ENCODE peak calls at places on chromosome 7, in ten cellular contexts. One of them, this sample, is unnamed.

GRCh38 chr7:5417106-5418071 is 6.2 kb downstream of the TNRC18 start:
- DNase-seq in upper lobe of left lung: no peak
- DNase-seq in transverse colon: no peak
- DNase-seq in Calu3: peak
- DNase-seq in AG04450: no peak
- DNase-seq in fibroblast of the aortic adventitia: peak
- DNase-seq in astrocyte of the spinal cord: no peak
- DNase-seq in cardiac muscle cell: no peak
- DNase-seq in mesothelial cell of epicardium: no peak
- DNase-seq in neural progenitor cell: peak
- DNase-seq in this sample: peak

GRCh38 chr7:133815677-133816210 is 311.4 kb upstream of the LRGUK start:
- DNase-seq in transverse colon: no peak
- DNase-seq in fibroblast of the aortic adventitia: no peak
- DNase-seq in AG04450: peak
- DNase-seq in cardiac muscle cell: peak
- DNase-seq in astrocyte of the spinal cord: peak
- DNase-seq in Calu3: no peak
- DNase-seq in upper lobe of left lung: no peak
- DNase-seq in mesothelial cell of epicardium: no peak
- DNase-seq in neural progenitor cell: no peak
- DNase-seq in this sample: peak

GRCh38 chr7:99314504-99314903 is 11.2 kb upstream of the ARPC1A start:
- DNase-seq in mesothelial cell of epicardium: no peak
- DNase-seq in neural progenitor cell: no peak
- DNase-seq in transverse colon: peak
- DNase-seq in fibroblast of the aortic adventitia: no peak
- DNase-seq in AG04450: no peak
- DNase-seq in astrocyte of the spinal cord: no peak
- DNase-seq in cardiac muscle cell: no peak
- DNase-seq in upper lobe of left lung: no peak
- DNase-seq in Calu3: no peak
- DNase-seq in this sample: no peak

GRCh38 chr7:2478800-2479199 is 2.6 kb upstream of the GRIFIN start:
- DNase-seq in AG04450: no peak
- DNase-seq in mesothelial cell of epicardium: no peak
- DNase-seq in Calu3: no peak
- DNase-seq in transverse colon: no peak
- DNase-seq in astrocyte of the spinal cord: no peak
- DNase-seq in neural progenitor cell: no peak
- DNase-seq in fibroblast of the aortic adventitia: no peak
- DNase-seq in upper lobe of left lung: peak
- DNase-seq in cardiac muscle cell: no peak
- DNase-seq in this sample: no peak

GRCh38 chr7:43028106-43028505 is 84.3 kb upstream of the HECW1 start:
- DNase-seq in transverse colon: no peak
- DNase-seq in cardiac muscle cell: peak
- DNase-seq in neural progenitor cell: no peak
- DNase-seq in Calu3: no peak
- DNase-seq in upper lobe of left lung: no peak
- DNase-seq in AG04450: no peak
- DNase-seq in fibroblast of the aortic adventitia: no peak
- DNase-seq in astrocyte of the spinal cord: no peak
- DNase-seq in mesothelial cell of epicardium: no peak
- DNase-seq in this sample: no peak

GRCh38 chr7:113109718-113110117 is 8.6 kb downstream of the SMIM30 start:
- DNase-seq in AG04450: no peak
- DNase-seq in astrocyte of the spinal cord: no peak
- DNase-seq in Calu3: no peak
- DNase-seq in mesothelial cell of epicardium: no peak
- DNase-seq in neural progenitor cell: no peak
- DNase-seq in transverse colon: no peak
- DNase-seq in cardiac muscle cell: no peak
- DNase-seq in upper lobe of left lung: no peak
- DNase-seq in fibroblast of the aortic adventitia: no peak
- DNase-seq in this sample: no peak

GRCh38 chr7:130732980-130733865 is 784 bp downstream of the KLF14 start:
- DNase-seq in fibroblast of the aortic adventitia: no peak
- DNase-seq in upper lobe of left lung: peak
- DNase-seq in astrocyte of the spinal cord: no peak
- DNase-seq in transverse colon: peak
- DNase-seq in Calu3: peak
- DNase-seq in AG04450: no peak
- DNase-seq in mesothelial cell of epicardium: peak
- DNase-seq in neural progenitor cell: peak
- DNase-seq in cardiac muscle cell: no peak
- DNase-seq in this sample: no peak

GRCh38 chr7:537911-538634 is 18.4 kb upstream of the PDGFA start:
- DNase-seq in transverse colon: peak
- DNase-seq in fibroblast of the aortic adventitia: peak
- DNase-seq in neural progenitor cell: no peak
- DNase-seq in mesothelial cell of epicardium: no peak
- DNase-seq in cardiac muscle cell: peak
- DNase-seq in AG04450: peak
- DNase-seq in Calu3: peak
- DNase-seq in astrocyte of the spinal cord: peak
- DNase-seq in upper lobe of left lung: peak
- DNase-seq in this sample: peak

GRCh38 chr7:87876759-87877234 is 504 bp downstream of the DBF4 start:
- DNase-seq in Calu3: peak
- DNase-seq in neural progenitor cell: peak
- DNase-seq in astrocyte of the spinal cord: peak
- DNase-seq in cardiac muscle cell: peak
- DNase-seq in AG04450: peak
- DNase-seq in mesothelial cell of epicardium: peak
- DNase-seq in transverse colon: peak
- DNase-seq in upper lobe of left lung: peak
- DNase-seq in fibroblast of the aortic adventitia: peak
- DNase-seq in this sample: peak

GRCh38 chr7:146146866-146147265 is 30.3 kb downstream of the CNTNAP2 start:
- DNase-seq in AG04450: no peak
- DNase-seq in upper lobe of left lung: no peak
- DNase-seq in Calu3: no peak
- DNase-seq in neural progenitor cell: no peak
- DNase-seq in mesothelial cell of epicardium: no peak
- DNase-seq in transverse colon: no peak
- DNase-seq in fibroblast of the aortic adventitia: peak
- DNase-seq in cardiac muscle cell: peak
- DNase-seq in astrocyte of the spinal cord: peak
- DNase-seq in this sample: no peak

GRCh38 chr7:73912223-73912622 is 51.3 kb downstream of the TMEM270 start:
- DNase-seq in upper lobe of left lung: no peak
- DNase-seq in mesothelial cell of epicardium: no peak
- DNase-seq in cardiac muscle cell: no peak
- DNase-seq in transverse colon: no peak
- DNase-seq in AG04450: no peak
- DNase-seq in astrocyte of the spinal cord: no peak
- DNase-seq in neural progenitor cell: no peak
- DNase-seq in fibroblast of the aortic adventitia: no peak
- DNase-seq in Calu3: no peak
- DNase-seq in this sample: no peak

DNA sequence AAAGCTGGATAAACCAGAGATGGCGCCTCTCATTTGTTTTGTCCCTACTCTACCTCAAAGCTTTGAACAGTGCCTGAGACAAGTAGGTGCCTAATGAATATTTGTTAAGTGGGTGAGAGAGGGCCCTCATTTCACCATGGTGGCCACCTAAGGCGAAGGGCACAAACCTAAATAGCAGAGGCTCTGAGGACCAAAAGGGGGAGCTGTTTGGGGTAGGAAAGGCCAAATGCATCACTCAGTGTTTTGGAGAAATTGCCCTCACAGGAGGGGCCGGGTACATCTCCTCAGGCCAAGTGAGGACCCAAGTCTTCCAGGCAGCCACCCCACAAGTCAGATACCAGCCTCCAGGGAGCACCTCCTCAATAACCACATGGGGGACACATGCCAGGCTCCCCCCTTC is 14.0 kb downstream of the IMPDH1 start:
- DNase-seq in transverse colon: no peak
- DNase-seq in neural progenitor cell: no peak
- DNase-seq in Calu3: no peak
- DNase-seq in fibroblast of the aortic adventitia: no peak
- DNase-seq in cardiac muscle cell: no peak
- DNase-seq in upper lobe of left lung: no peak
- DNase-seq in mesothelial cell of epicardium: no peak
- DNase-seq in AG04450: no peak
- DNase-seq in astrocyte of the spinal cord: no peak
- DNase-seq in this sample: no peak
- TF ChIP-seq CTCF in transverse colon: no peak
- TF ChIP-seq CTCF in neural progenitor cell: no peak
- TF ChIP-seq CTCF in Calu3: no peak
- TF ChIP-seq CTCF in fibroblast of the aortic adventitia: no peak
- TF ChIP-seq CTCF in cardiac muscle cell: peak
- TF ChIP-seq CTCF in upper lobe of left lung: no peak
- TF ChIP-seq CTCF in mesothelial cell of epicardium: no peak
- TF ChIP-seq CTCF in AG04450: no peak
- TF ChIP-seq CTCF in astrocyte of the spinal cord: peak
- TF ChIP-seq CTCF in this sample: peak

DNA sequence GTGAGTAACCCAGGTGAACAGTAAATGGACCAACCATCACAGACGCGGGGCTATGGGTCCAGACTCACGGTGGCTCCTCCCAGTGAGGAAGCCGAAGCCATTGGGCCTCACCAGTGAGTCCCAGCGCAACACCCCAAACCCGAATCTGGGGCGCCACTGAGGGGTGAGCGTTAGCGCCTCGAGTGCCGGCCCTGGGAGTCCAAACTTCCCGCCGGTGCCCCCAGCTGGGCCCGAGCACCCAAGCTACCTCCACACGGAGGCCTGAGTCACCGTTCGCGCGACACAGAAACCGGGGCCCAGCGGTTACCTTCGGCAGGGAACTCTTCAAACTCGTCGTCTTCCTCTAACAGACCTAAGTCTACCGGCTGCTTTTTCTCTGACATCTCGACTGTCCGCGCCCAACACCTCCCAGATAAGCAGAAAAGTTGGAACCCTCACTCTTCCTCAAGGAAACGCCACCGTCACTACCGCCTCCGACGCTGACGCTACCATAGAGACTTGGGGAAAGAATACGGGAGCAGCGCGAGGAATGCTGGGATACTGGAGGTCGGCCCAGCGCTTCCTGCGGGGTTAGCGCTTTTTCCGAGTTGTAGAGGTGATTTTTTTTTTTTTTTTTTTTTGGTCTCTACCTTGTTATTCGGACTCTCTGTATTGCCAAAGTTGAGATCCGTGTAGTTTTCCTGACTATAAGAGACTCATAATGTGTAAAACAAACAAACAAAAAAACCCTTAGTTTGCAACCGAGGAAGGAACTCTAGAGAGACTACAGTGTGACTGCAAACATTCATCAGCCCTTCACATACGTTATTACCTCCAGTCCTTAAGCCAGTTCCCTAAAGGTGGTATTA is at the start of gene SEM1:
- DNase-seq in cardiac muscle cell: peak
- DNase-seq in upper lobe of left lung: peak
- DNase-seq in mesothelial cell of epicardium: peak
- DNase-seq in fibroblast of the aortic adventitia: peak
- DNase-seq in neural progenitor cell: peak
- DNase-seq in Calu3: peak
- DNase-seq in transverse colon: peak
- DNase-seq in AG04450: peak
- DNase-seq in astrocyte of the spinal cord: peak
- DNase-seq in this sample: peak
- TF ChIP-seq CTCF in cardiac muscle cell: no peak
- TF ChIP-seq CTCF in upper lobe of left lung: no peak
- TF ChIP-seq CTCF in mesothelial cell of epicardium: no peak
- TF ChIP-seq CTCF in fibroblast of the aortic adventitia: no peak
- TF ChIP-seq CTCF in neural progenitor cell: no peak
- TF ChIP-seq CTCF in Calu3: no peak
- TF ChIP-seq CTCF in transverse colon: no peak
- TF ChIP-seq CTCF in AG04450: no peak
- TF ChIP-seq CTCF in astrocyte of the spinal cord: no peak
- TF ChIP-seq CTCF in this sample: peak

GRCh38 chr7:116097365-116098009 is 66.9 kb upstream of the TFEC start:
- DNase-seq in fibroblast of the aortic adventitia: peak
- DNase-seq in transverse colon: no peak
- DNase-seq in Calu3: peak
- DNase-seq in astrocyte of the spinal cord: peak
- DNase-seq in cardiac muscle cell: peak
- DNase-seq in mesothelial cell of epicardium: no peak
- DNase-seq in neural progenitor cell: no peak
- DNase-seq in AG04450: no peak
- DNase-seq in upper lobe of left lung: no peak
- DNase-seq in this sample: peak
- TF ChIP-seq CTCF in fibroblast of the aortic adventitia: peak
- TF ChIP-seq CTCF in transverse colon: peak
- TF ChIP-seq CTCF in Calu3: peak
- TF ChIP-seq CTCF in astrocyte of the spinal cord: peak
- TF ChIP-seq CTCF in cardiac muscle cell: peak
- TF ChIP-seq CTCF in mesothelial cell of epicardium: peak
- TF ChIP-seq CTCF in neural progenitor cell: peak
- TF ChIP-seq CTCF in AG04450: no peak
- TF ChIP-seq CTCF in upper lobe of left lung: no peak
- TF ChIP-seq CTCF in this sample: peak

GRCh38 chr7:4242706-4243105 is 439.4 kb upstream of the FOXK1 start:
- DNase-seq in astrocyte of the spinal cord: no peak
- DNase-seq in AG04450: no peak
- DNase-seq in neural progenitor cell: no peak
- DNase-seq in transverse colon: no peak
- DNase-seq in upper lobe of left lung: peak
- DNase-seq in fibroblast of the aortic adventitia: no peak
- DNase-seq in cardiac muscle cell: no peak
- DNase-seq in mesothelial cell of epicardium: no peak
- DNase-seq in Calu3: no peak
- DNase-seq in this sample: no peak

GRCh38 chr7:4244041-4244440 is 438.1 kb upstream of the FOXK1 start:
- DNase-seq in neural progenitor cell: no peak
- DNase-seq in fibroblast of the aortic adventitia: no peak
- DNase-seq in Calu3: no peak
- DNase-seq in mesothelial cell of epicardium: no peak
- DNase-seq in upper lobe of left lung: no peak
- DNase-seq in cardiac muscle cell: no peak
- DNase-seq in astrocyte of the spinal cord: no peak
- DNase-seq in AG04450: no peak
- DNase-seq in transverse colon: no peak
- DNase-seq in this sample: no peak

GRCh38 chr7:4239991-4240812 is 441.9 kb upstream of the FOXK1 start:
- DNase-seq in neural progenitor cell: peak
- DNase-seq in fibroblast of the aortic adventitia: no peak
- DNase-seq in astrocyte of the spinal cord: no peak
- DNase-seq in upper lobe of left lung: no peak
- DNase-seq in AG04450: no peak
- DNase-seq in Calu3: no peak
- DNase-seq in cardiac muscle cell: no peak
- DNase-seq in mesothelial cell of epicardium: no peak
- DNase-seq in transverse colon: no peak
- DNase-seq in this sample: no peak

GRCh38 chr7:4240813-4241612 is 441.1 kb upstream of the FOXK1 start:
- DNase-seq in AG04450: no peak
- DNase-seq in upper lobe of left lung: no peak
- DNase-seq in transverse colon: no peak
- DNase-seq in mesothelial cell of epicardium: no peak
- DNase-seq in astrocyte of the spinal cord: no peak
- DNase-seq in fibroblast of the aortic adventitia: no peak
- DNase-seq in neural progenitor cell: no peak
- DNase-seq in cardiac muscle cell: no peak
- DNase-seq in Calu3: no peak
- DNase-seq in this sample: no peak

DNA sequence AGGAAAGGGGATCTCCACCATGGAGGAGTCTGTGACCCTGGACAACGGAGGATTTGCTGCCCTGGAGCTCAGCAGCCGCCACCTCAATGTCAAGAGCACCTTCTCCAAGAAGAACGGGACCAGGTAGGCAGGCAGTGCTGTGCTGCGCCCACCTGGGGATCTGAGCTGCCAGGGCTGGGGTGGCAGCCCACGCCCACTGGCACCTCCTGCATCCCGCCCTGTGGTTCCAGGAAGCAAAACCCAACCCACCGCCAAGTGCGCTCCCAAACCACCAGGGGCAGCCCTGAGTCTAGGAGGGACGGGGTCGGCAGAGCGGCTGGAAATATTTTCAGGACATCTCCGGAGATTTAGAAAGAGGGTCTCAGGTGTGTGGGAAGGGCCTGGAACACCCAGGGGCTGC is 440.3 kb upstream of the FOXK1 start:
- DNase-seq in cardiac muscle cell: no peak
- DNase-seq in upper lobe of left lung: peak
- DNase-seq in AG04450: no peak
- DNase-seq in mesothelial cell of epicardium: no peak
- DNase-seq in neural progenitor cell: peak
- DNase-seq in fibroblast of the aortic adventitia: no peak
- DNase-seq in Calu3: no peak
- DNase-seq in transverse colon: no peak
- DNase-seq in astrocyte of the spinal cord: no peak
- DNase-seq in this sample: no peak
- TF ChIP-seq CTCF in cardiac muscle cell: no peak
- TF ChIP-seq CTCF in upper lobe of left lung: no peak
- TF ChIP-seq CTCF in AG04450: no peak
- TF ChIP-seq CTCF in mesothelial cell of epicardium: no peak
- TF ChIP-seq CTCF in neural progenitor cell: peak
- TF ChIP-seq CTCF in fibroblast of the aortic adventitia: no peak
- TF ChIP-seq CTCF in Calu3: no peak
- TF ChIP-seq CTCF in transverse colon: no peak
- TF ChIP-seq CTCF in astrocyte of the spinal cord: no peak
- TF ChIP-seq CTCF in this sample: no peak

This sample was measured in HFFc6.